ENCODE peak calls at places on chromosomes 1 and 21, in seven cellular contexts. V is A549, I is HCT116, R is K562, L is IMR-90, Y is GM12878, T is H1. E is an unnamed sample.
A peak's percentile ranks its signal among the peaks of the same experiment; 100 is the strongest.

GRCh38 chr1:60695633-60696032 is 386.7 kb upstream of the NFIA start:
- DNase-seq in V (no peak), I (no peak), R (no peak), L (no peak), Y (no peak), T (no peak), E (no peak)

GRCh38 chr1:18045206-18045605 is 62.4 kb upstream of the IGSF21 start:
- DNase-seq in V (no peak), I (no peak), R (no peak), L (no peak), Y (no peak), T (no peak), E (no peak)

GRCh38 chr1:187551061-187551460 is 722.3 kb downstream of the PLA2G4A start:
- DNase-seq in V (no peak), I (no peak), R (peak; percentile 2), L (no peak), Y (no peak), T (no peak), E (peak; percentile 0)

GRCh38 chr1:76230894-76231293 is 156.3 kb downstream of the ST6GALNAC3 start:
- DNase-seq in V (no peak), I (no peak), R (no peak), L (no peak), Y (no peak), T (peak; percentile 36), E (no peak)

GRCh38 chr1:116537898-116538297 is 32.9 kb downstream of the CD58 start:
- DNase-seq in V (no peak), I (no peak), R (no peak), L (no peak), Y (no peak), T (no peak), E (no peak)

GRCh38 chr1:233627376-233627775 is 13.5 kb downstream of the KCNK1 start:
- DNase-seq in V (no peak), I (no peak), R (no peak), L (no peak), Y (no peak), T (no peak), E (no peak)

GRCh38 chr1:30008998-30009657 is 714.3 kb downstream of the MATN1 start:
- DNase-seq in V (no peak), I (no peak), R (no peak), L (no peak), Y (no peak), T (no peak), E (peak; percentile 43)

GRCh38 chr21:31173881-31174555 is 135.7 kb upstream of the KRTAP19-8 start:
- DNase-seq in V (no peak), I (no peak), R (no peak), L (no peak), Y (no peak), T (no peak), E (no peak)

GRCh38 chr1:86714561-86715244 is 10.3 kb downstream of the SH3GLB1 start:
- DNase-seq in V (no peak), I (no peak), R (no peak), L (no peak), Y (no peak), T (no peak), E (no peak)

GRCh38 chr1:24383381-24383940 is 30.1 kb downstream of the STPG1 start:
- DNase-seq in V (no peak), I (no peak), R (no peak), L (no peak), Y (no peak), T (no peak), E (no peak)

GRCh38 chr1:24386931-24387330 is 26.7 kb downstream of the STPG1 start:
- DNase-seq in V (no peak), I (no peak), R (no peak), L (no peak), Y (no peak), T (no peak), E (no peak)

GRCh38 chr1:24384251-24385090 is 29.1 kb downstream of the STPG1 start:
- DNase-seq in V (no peak), I (no peak), R (no peak), L (peak; percentile 86), Y (no peak), T (no peak), E (no peak)

GRCh38 chr1:24386241-24386640 is 27.3 kb downstream of the STPG1 start:
- DNase-seq in V (no peak), I (no peak), R (no peak), L (no peak), Y (no peak), T (no peak), E (no peak)

DNA sequence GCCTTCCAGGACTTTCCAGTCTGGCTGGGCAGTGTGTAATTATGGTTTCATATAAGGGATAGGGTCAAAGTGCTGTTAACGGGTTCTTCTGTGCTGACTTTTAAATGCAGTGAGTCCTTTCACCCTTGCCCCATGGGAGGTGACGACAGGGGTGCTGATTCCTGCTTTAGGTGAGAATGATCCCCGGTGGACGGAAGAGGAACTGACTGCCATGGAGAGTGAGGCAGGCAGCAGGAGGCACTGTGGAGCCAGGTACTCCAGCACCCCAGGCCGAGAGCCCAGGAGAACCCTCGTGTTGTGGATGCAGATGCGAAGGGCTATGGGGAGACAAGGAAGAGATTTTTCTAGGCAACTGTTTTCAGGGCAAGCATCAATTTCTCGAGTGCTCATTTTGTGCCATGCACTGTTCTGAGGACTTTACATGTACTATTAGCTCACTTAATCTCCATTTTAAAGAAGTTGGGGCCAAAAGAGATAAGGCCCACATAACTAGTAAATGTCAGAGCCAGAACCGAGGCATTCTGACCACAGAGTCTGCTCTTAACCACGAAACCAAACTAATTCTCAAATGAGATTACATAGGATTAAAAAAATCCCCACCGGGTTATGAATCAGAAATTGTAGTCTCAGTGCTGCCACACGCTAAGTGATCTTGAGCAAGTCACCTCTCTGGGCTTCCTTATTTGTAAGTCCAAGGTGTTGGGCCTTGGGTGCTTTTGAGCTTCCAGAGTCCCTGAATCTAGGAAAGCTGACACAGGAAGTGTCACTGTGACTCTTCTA is 28.2 kb downstream of the STPG1 start:
- DNase-seq in V (no peak), I (no peak), R (peak; percentile 53), L (peak; percentile 49), Y (no peak), T (peak; percentile 47), E (no peak)
- TF ChIP-seq CEBPB in V (no peak), I (no peak), R (no peak), L (no peak), Y (no peak), T (no peak), E (no peak)

GRCh38 chr1:55775007-55775406 is 559.8 kb upstream of the USP24 start:
- DNase-seq in V (no peak), I (no peak), R (no peak), L (no peak), Y (no peak), T (no peak), E (no peak)
- TF ChIP-seq CEBPB in V (no peak), I (no peak), R (no peak), L (no peak), Y (no peak), T (no peak), E (no peak)

GRCh38 chr1:55579332-55579996 is 364.3 kb upstream of the USP24 start:
- DNase-seq in V (no peak), I (no peak), R (no peak), L (no peak), Y (no peak), T (no peak), E (no peak)

GRCh38 chr1:55580845-55581332 is 365.7 kb upstream of the USP24 start:
- DNase-seq in V (no peak), I (peak; percentile 23), R (no peak), L (peak; percentile 92), Y (no peak), T (no peak), E (peak; percentile 25)

GRCh38 chr1:55585402-55585792 is 370.2 kb upstream of the USP24 start:
- DNase-seq in V (no peak), I (no peak), R (no peak), L (no peak), Y (no peak), T (no peak), E (no peak)

GRCh38 chr1:55584521-55585401 is 369.6 kb upstream of the USP24 start:
- DNase-seq in V (no peak), I (no peak), R (no peak), L (peak; percentile 44), Y (no peak), T (no peak), E (no peak)

GRCh38 chr1:55582078-55582477 is 366.9 kb upstream of the USP24 start:
- DNase-seq in V (no peak), I (no peak), R (no peak), L (no peak), Y (no peak), T (no peak), E (no peak)
- TF ChIP-seq CEBPB in V (no peak), I (no peak), R (no peak), L (no peak), Y (no peak), T (no peak), E (no peak)

DNA sequence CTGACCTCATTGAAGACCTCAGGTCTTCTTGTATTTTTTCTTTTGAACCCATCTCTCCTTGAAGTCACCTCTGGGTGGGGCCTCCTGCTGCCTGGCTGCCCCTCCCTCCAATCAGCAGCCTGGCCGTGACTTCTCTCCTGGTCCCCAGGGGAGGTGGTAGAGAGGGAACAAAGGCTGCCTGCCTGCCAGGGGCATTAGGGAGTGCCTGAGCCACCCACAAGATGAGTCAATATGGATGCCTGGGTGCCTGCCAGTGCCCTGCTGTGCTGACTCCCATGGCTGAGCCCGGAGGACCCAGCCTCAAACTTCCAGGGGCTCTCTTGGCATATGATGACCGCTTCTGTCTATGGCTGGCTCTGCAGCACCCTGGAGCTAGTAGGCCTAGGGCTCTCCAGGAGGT is 5.3 kb upstream of the CDCP2 start:
- DNase-seq in V (peak; percentile 18), I (peak; percentile 41), R (no peak), L (no peak), Y (no peak), T (no peak), E (no peak)
- TF ChIP-seq CEBPB in V (no peak), I (no peak), R (no peak), L (no peak), Y (no peak), T (no peak), E (no peak)

GRCh38 chr21:36047139-36047538 is 13.2 kb downstream of the SETD4 start:
- DNase-seq in V (no peak), I (no peak), R (no peak), L (no peak), Y (no peak), T (no peak), E (no peak)
- TF ChIP-seq CEBPB in V (no peak), I (no peak), R (no peak), L (no peak), Y (no peak), T (no peak), E (no peak)

E was measured in HepG2.